ENCODE peak calls at places on chromosome 18, in six cellular contexts. Z is GM03348, T is Kasumi-1, I is HFFc6, Y is dermis blood vessel endothelial cell, S is RWPE1. L is an unnamed sample.

GRCh38 chr18:57959278-57959677 is 84.7 kb upstream of the NEDD4L start:
- DNase-seq in T (peak), Y (peak), I (peak), S (peak), Z (peak), L (no peak)

GRCh38 chr18:52465391-52465790 is 125.4 kb downstream of the DCC start:
- DNase-seq in S (no peak), Y (no peak), T (no peak), I (no peak), Z (no peak), L (no peak)

GRCh38 chr18:7025194-7025593 is 92.4 kb downstream of the LAMA1 start:
- DNase-seq in I (no peak), Y (no peak), T (no peak), Z (no peak), S (no peak), L (no peak)

GRCh38 chr18:58495202-58495601 is 133.7 kb downstream of the ALPK2 start:
- DNase-seq in Y (no peak), Z (peak), T (no peak), I (no peak), S (no peak), L (no peak)

GRCh38 chr18:69689081-69689759 is 258.5 kb downstream of the CD226 start:
- DNase-seq in S (no peak), Y (no peak), T (no peak), Z (peak), I (no peak), L (no peak)

GRCh38 chr18:50704541-50704940 is 115.3 kb downstream of the MRO start:
- DNase-seq in Y (no peak), Z (no peak), I (no peak), T (no peak), S (no peak), L (no peak)

GRCh38 chr18:79739440-79739778 is 58.3 kb upstream of the KCNG2 start:
- DNase-seq in I (no peak), Z (no peak), S (no peak), T (no peak), Y (no peak), L (no peak)

GRCh38 chr18:59878644-59879043 is 21.2 kb upstream of the PMAIP1 start:
- DNase-seq in Z (no peak), S (no peak), I (no peak), Y (no peak), T (no peak), L (no peak)

GRCh38 chr18:67301592-67301991 is 214.9 kb downstream of the DSEL start:
- DNase-seq in S (no peak), T (no peak), Y (peak), I (no peak), Z (no peak), L (no peak)

GRCh38 chr18:45828917-45829811 is 3.7 kb downstream of the SIGLEC15 start:
- DNase-seq in Y (no peak), I (no peak), T (peak), Z (no peak), S (no peak), L (peak)

L was measured in ecto neural progenitor cell.